ENCODE peak calls at places on chromosomes 1 and 21, in eight cellular contexts. Z is CD4-positive, CD25-positive, alpha-beta regulatory T cell; U is activated CD8-positive, alpha-beta T cell treated with anti-CD3 and anti-CD28 coated beads, Interleukin-2, amount 10 ng/mL, durations not matched to agents 7 days and 5 days; N is H4; W is AG09319; X is HCEC 1CT; S is HL-60; R is Ammon's horn. B is an unnamed sample.

GRCh38 chr21:31862078-31862477 is 10.7 kb upstream of the HUNK start:
- DNase-seq in Z (no peak), U (no peak), N (no peak), W (no peak), X (no peak), S (no peak), R (no peak), B (no peak)

GRCh38 chr21:44874497-44875331 is 1.2 kb upstream of the PTTG1IP start:
- DNase-seq in Z (peak; percentile 68), U (peak; percentile 51), N (no peak), W (no peak), X (no peak), S (peak; percentile 25), R (peak; percentile 38), B (peak; percentile 48)

GRCh38 chr1:246722720-246723119 is 1.5 kb upstream of the SCCPDH start:
- DNase-seq in Z (no peak), U (no peak), N (no peak), W (no peak), X (no peak), S (no peak), R (no peak), B (no peak)

GRCh38 chr1:179327679-179328078 is 34.1 kb downstream of the SOAT1 start:
- DNase-seq in Z (no peak), U (no peak), N (no peak), W (no peak), X (peak; percentile 4), S (peak; percentile 53), R (peak; percentile 22), B (no peak)

GRCh38 chr1:242826706-242827336 is 302.3 kb upstream of the PLD5 start:
- DNase-seq in Z (no peak), U (no peak), N (no peak), W (no peak), X (no peak), S (no peak), R (no peak), B (no peak)

GRCh38 chr1:218048828-218049227 is 236.3 kb upstream of the RRP15 start:
- DNase-seq in Z (no peak), U (no peak), N (no peak), W (no peak), X (no peak), S (no peak), R (peak; percentile 16), B (no peak)

GRCh38 chr1:243345205-243345604 is 89.4 kb downstream of the SDCCAG8 start:
- DNase-seq in Z (peak; percentile 18), U (no peak), N (peak; percentile 19), W (no peak), X (no peak), S (no peak), R (peak; percentile 74), B (no peak)

GRCh38 chr1:57204942-57205787 is 218.7 kb downstream of the DAB1 start:
- DNase-seq in Z (no peak), U (no peak), N (no peak), W (no peak), X (no peak), S (no peak), R (no peak), B (no peak)

GRCh38 chr1:87542697-87543096 is 214.0 kb downstream of the LMO4 start:
- DNase-seq in Z (no peak), U (no peak), N (no peak), W (no peak), X (no peak), S (no peak), R (no peak), B (no peak)

GRCh38 chr1:234716907-234717375 is 107.0 kb upstream of the IRF2BP2 start:
- DNase-seq in Z (no peak), U (no peak), N (no peak), W (no peak), X (no peak), S (no peak), R (peak; percentile 63), B (no peak)

GRCh38 chr21:27094182-27094948 is 127.5 kb upstream of the ADAMTS5 start:
- DNase-seq in Z (no peak), U (no peak), N (no peak), W (no peak), X (no peak), S (no peak), R (no peak), B (no peak)

GRCh38 chr1:36142121-36142520 is 7.2 kb downstream of the TRAPPC3 start:
- DNase-seq in Z (no peak), U (no peak), N (no peak), W (no peak), X (no peak), S (no peak), R (no peak), B (no peak)

GRCh38 chr1:32291145-32291707 is 657 bp upstream of the HDAC1 start:
- DNase-seq in Z (no peak), U (no peak), N (peak; percentile 69), W (no peak), X (peak; percentile 54), S (no peak), R (no peak), B (no peak)

GRCh38 chr1:233331676-233332519 is 4.4 kb downstream of the MAP3K21 start:
- DNase-seq in Z (no peak), U (no peak), N (no peak), W (no peak), X (no peak), S (peak; percentile 9), R (no peak), B (no peak)

GRCh38 chr1:235215453-235215852 is 54.4 kb upstream of the RBM34 start:
- DNase-seq in Z (no peak), U (no peak), N (no peak), W (no peak), X (no peak), S (no peak), R (no peak), B (no peak)

GRCh38 chr1:204084247-204084772 is 11.4 kb downstream of the SOX13 start:
- DNase-seq in Z (no peak), U (no peak), N (no peak), W (no peak), X (no peak), S (no peak), R (peak; percentile 77), B (no peak)

GRCh38 chr1:227948493-227949260 is 945 bp upstream of the WNT9A start:
- DNase-seq in Z (no peak), U (no peak), N (no peak), W (no peak), X (no peak), S (no peak), R (no peak), B (no peak)

GRCh38 chr1:91404151-91405012 is at the start of gene HFM1:
- DNase-seq in Z (peak; percentile 54), U (peak; percentile 73), N (peak; percentile 50), W (peak; percentile 23), X (peak; percentile 70), S (peak; percentile 5), R (peak; percentile 82), B (peak; percentile 47)

GRCh38 chr21:15063081-15063820 is 1.5 kb downstream of the NRIP1 start:
- DNase-seq in Z (peak; percentile 50), U (peak; percentile 39), N (peak; percentile 21), W (no peak), X (peak; percentile 41), S (no peak), R (no peak), B (no peak)

GRCh38 chr1:21874328-21874727 is 62.3 kb downstream of the LDLRAD2 start:
- DNase-seq in Z (no peak), U (no peak), N (no peak), W (no peak), X (no peak), S (no peak), R (no peak), B (no peak)

GRCh38 chr1:22851517-22851916 is 121.1 kb downstream of the LACTBL1 start:
- DNase-seq in Z (no peak), U (no peak), N (no peak), W (no peak), X (no peak), S (no peak), R (no peak), B (no peak)

GRCh38 chr1:88867743-88868521 is 23.4 kb downstream of the GTF2B start:
- DNase-seq in Z (peak; percentile 12), U (no peak), N (no peak), W (no peak), X (peak; percentile 57), S (no peak), R (no peak), B (no peak)

GRCh38 chr1:37862330-37862729 is 2.9 kb upstream of the MTF1 start:
- DNase-seq in Z (peak; percentile 13), U (no peak), N (no peak), W (no peak), X (peak; percentile 18), S (no peak), R (peak; percentile 13), B (no peak)

GRCh38 chr1:170670751-170671628 is 7.1 kb downstream of the PRRX1 start:
- DNase-seq in Z (peak; percentile 30), U (peak; percentile 34), N (no peak), W (no peak), X (no peak), S (no peak), R (peak; percentile 36), B (peak; percentile 34)

GRCh38 chr1:34050711-34051485 is 114.1 kb downstream of the CSMD2 start:
- DNase-seq in Z (no peak), U (no peak), N (no peak), W (no peak), X (no peak), S (no peak), R (peak; percentile 78), B (no peak)

GRCh38 chr21:41615613-41616012 is 107.7 kb upstream of the TMPRSS2 start:
- DNase-seq in Z (no peak), U (no peak), N (peak; percentile 98), W (peak; percentile 96), X (peak; percentile 69), S (no peak), R (peak; percentile 27), B (no peak)

GRCh38 chr21:30257773-30258172 is 25.0 kb downstream of the KRTAP24-1 start:
- DNase-seq in Z (peak; percentile 7), U (no peak), N (peak; percentile 29), W (no peak), X (no peak), S (no peak), R (no peak), B (no peak)

GRCh38 chr1:172451002-172451443 is 7.2 kb upstream of the PIGC start:
- DNase-seq in Z (peak; percentile 63), U (no peak), N (peak; percentile 52), W (no peak), X (no peak), S (no peak), R (no peak), B (no peak)

GRCh38 chr1:204837440-204838084 is 33.1 kb upstream of the NFASC start:
- DNase-seq in Z (peak; percentile 13), U (peak; percentile 47), N (peak; percentile 43), W (peak; percentile 32), X (peak; percentile 39), S (peak; percentile 6), R (peak; percentile 59), B (peak; percentile 36)

GRCh38 chr1:230310381-230311163 is 115.6 kb downstream of the PGBD5 start:
- DNase-seq in Z (peak; percentile 67), U (peak; percentile 73), N (peak; percentile 65), W (peak; percentile 43), X (peak; percentile 46), S (peak; percentile 54), R (peak; percentile 92), B (peak; percentile 69)

GRCh38 chr1:220326578-220326977 is 54.3 kb upstream of the RAB3GAP2 start:
- DNase-seq in Z (no peak), U (no peak), N (no peak), W (no peak), X (peak; percentile 22), S (no peak), R (no peak), B (no peak)

GRCh38 chr1:33349081-33349759 is 28.3 kb upstream of the A3GALT2 start:
- DNase-seq in Z (peak; percentile 63), U (peak; percentile 54), N (no peak), W (no peak), X (peak; percentile 19), S (peak; percentile 49), R (no peak), B (peak; percentile 55)